ENCODE peak calls at places on chromosome 21, in nine cellular contexts. X, W, A, G, F, H, O, L and U are unnamed samples.

GRCh38 chr21:36132691-36133090 is 2.2 kb upstream of the CBR3 start:
- DNase-seq in X (no peak), W (no peak), A (no peak), G (no peak), F (no peak), H (no peak), O (no peak), L (no peak), U (no peak)

GRCh38 chr21:27582946-27583270 is 616.0 kb upstream of the ADAMTS5 start:
- DNase-seq in X (no peak), W (no peak), A (no peak), G (no peak), F (no peak), H (no peak), O (no peak), L (no peak), U (no peak)

GRCh38 chr21:35559881-35560280 is 500.4 kb downstream of the SETD4 start:
- DNase-seq in X (no peak), W (no peak), A (no peak), G (no peak), F (no peak), H (no peak), O (no peak), L (no peak), U (no peak)

GRCh38 chr21:35850029-35850428 is 210.3 kb downstream of the SETD4 start:
- DNase-seq in X (peak; percentile 27), W (no peak), A (no peak), G (no peak), F (no peak), H (no peak), O (no peak), L (no peak), U (no peak)

GRCh38 chr21:15682977-15683376 is 46.8 kb upstream of the USP25 start:
- DNase-seq in X (no peak), W (no peak), A (no peak), G (no peak), F (no peak), H (no peak), O (no peak), L (no peak), U (no peak)

GRCh38 chr21:38303300-38303699 is 46.5 kb downstream of the KCNJ15 start:
- DNase-seq in X (no peak), W (no peak), A (no peak), G (peak; percentile 49), F (no peak), H (peak; percentile 69), O (peak; percentile 35), L (no peak), U (no peak)

GRCh38 chr21:43274022-43274945 is 105.5 kb downstream of the CRYAA start:
- DNase-seq in X (no peak), W (no peak), A (no peak), G (peak; percentile 64), F (no peak), H (no peak), O (no peak), L (no peak), U (no peak)

GRCh38 chr21:39392981-39393380 is 44.1 kb upstream of the HMGN1 start:
- DNase-seq in X (no peak), W (no peak), A (no peak), G (no peak), F (no peak), H (no peak), O (no peak), L (no peak), U (no peak)

GRCh38 chr21:15468368-15468767 is 261.4 kb upstream of the USP25 start:
- DNase-seq in X (no peak), W (no peak), A (no peak), G (no peak), F (no peak), H (no peak), O (no peak), L (no peak), U (no peak)

GRCh38 chr21:34510148-34511142 is 1.6 kb downstream of the KCNE1 start:
- DNase-seq in X (no peak), W (peak; percentile 79), A (no peak), G (peak; percentile 87), F (peak; percentile 88), H (peak; percentile 63), O (peak; percentile 54), L (peak; percentile 81), U (peak; percentile 56)

GRCh38 chr21:38291875-38292274 is 35.1 kb downstream of the KCNJ15 start:
- DNase-seq in X (no peak), W (no peak), A (no peak), G (no peak), F (no peak), H (no peak), O (no peak), L (no peak), U (no peak)

GRCh38 chr21:15149825-15150224 is 85.0 kb upstream of the NRIP1 start:
- DNase-seq in X (no peak), W (no peak), A (no peak), G (no peak), F (no peak), H (no peak), O (no peak), L (no peak), U (no peak)

GRCh38 chr21:40902299-40902698 is 55.3 kb upstream of the DSCAM start:
- DNase-seq in X (no peak), W (peak; percentile 52), A (no peak), G (no peak), F (no peak), H (no peak), O (no peak), L (peak; percentile 15), U (no peak)

GRCh38 chr21:42937960-42938580 is 12.6 kb upstream of the ERVH48-1 start:
- DNase-seq in X (no peak), W (no peak), A (no peak), G (no peak), F (no peak), H (no peak), O (no peak), L (no peak), U (no peak)

GRCh38 chr21:15293251-15293650 is 228.5 kb upstream of the NRIP1 start:
- DNase-seq in X (peak; percentile 74), W (no peak), A (no peak), G (peak; percentile 71), F (no peak), H (no peak), O (no peak), L (no peak), U (no peak)

GRCh38 chr21:40512590-40512989 is 334.4 kb downstream of the DSCAM start:
- DNase-seq in X (no peak), W (no peak), A (no peak), G (no peak), F (no peak), H (no peak), O (no peak), L (no peak), U (peak; percentile 27)

GRCh38 chr21:43034098-43034497 is 41.5 kb downstream of the CBS start:
- DNase-seq in X (no peak), W (no peak), A (no peak), G (no peak), F (no peak), H (no peak), O (no peak), L (no peak), U (no peak)

DNA sequence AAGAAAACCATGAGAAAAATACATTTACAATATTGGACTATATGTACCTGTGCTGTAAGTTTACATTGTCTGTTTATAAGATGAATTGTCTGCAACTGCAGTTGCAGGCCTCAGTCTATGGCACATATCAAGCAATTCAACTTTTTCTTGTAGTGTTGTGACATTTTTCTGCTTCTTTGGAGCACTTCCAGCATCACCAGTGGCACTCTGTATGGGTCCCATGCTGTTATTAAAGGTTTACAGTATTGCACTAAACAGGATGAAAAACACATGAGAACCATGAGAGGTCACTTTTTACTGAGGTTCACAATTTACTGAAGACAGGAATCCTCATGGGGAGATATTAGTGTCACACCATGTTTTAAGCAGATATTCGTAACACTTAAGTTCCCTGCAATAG is 118.6 kb downstream of the GRIK1 start:
- DNase-seq in X (no peak), W (no peak), A (no peak), G (no peak), F (no peak), H (no peak), O (no peak), L (no peak), U (no peak)
- TF ChIP-seq CTCF in X (no peak), W (no peak), A (no peak), G (no peak), F (no peak), H (no peak), O (no peak), L (no peak), U (no peak)

DNA sequence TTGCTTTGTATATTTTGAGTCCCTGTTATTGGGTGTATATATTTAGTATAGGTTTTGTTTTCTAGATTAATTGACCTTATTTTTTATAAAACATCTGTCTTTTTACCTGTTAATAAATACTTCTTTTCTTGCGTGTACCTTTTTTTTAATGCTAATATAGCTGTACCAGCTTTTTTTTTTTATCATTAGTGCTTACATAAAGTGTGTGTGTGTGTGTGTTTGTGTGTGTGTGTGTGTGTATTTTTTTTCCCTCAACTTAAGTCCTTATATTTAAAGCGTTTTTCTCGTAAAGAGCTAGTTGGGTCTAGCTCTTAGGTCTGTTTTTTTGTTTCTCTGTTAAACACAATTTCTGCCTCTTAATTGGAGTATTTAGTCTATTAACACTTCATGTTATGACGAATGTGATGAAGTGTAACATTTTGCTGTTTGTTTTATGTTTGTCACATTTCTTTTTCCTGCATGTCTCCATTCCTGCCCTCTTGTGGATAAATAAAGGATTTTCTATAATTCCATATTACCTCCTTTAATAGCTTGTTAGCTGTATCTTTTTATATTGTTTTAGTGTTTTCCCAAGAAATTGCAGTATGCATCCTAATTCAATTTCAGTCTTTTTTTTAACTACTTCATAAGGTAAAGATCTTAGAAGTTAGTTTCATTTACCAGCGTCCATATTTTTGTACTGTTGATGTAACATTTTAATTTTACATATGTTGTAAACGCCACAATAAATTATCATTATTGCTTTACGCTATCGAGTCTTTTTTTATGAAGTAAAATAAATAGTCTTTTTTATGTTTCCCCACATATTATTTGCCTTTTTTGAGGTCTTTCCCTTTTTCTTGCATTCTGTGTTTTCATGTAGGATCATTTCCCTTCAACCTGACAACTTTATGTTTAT is 4.3 kb downstream of the PRMT2 start:
- DNase-seq in X (no peak), W (no peak), A (no peak), G (no peak), F (no peak), H (no peak), O (no peak), L (no peak), U (no peak)
- TF ChIP-seq CTCF in X (peak; percentile 56), W (peak; percentile 7), A (peak; percentile 51), G (peak; percentile 46), F (peak; percentile 52), H (no peak), O (peak; percentile 13), L (no peak), U (peak; percentile 37)

DNA sequence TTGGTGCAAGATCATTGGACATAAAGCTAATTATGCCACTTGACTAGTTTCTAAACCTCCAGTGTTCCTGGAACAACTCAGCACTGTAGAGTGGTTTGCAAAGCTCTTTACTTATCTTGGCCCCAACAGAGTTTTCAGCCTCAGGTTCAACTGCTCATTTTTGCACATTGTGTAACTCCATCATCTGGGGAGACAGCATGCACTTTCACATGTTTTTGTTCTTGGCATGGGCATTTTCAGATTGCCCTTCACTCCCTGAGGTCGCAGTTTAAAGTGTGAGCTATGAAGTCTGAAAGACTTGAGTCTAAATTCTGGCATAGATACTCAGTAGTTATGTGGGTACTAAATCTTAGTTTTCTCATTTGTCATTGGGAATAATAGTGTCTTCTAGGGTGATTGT is 5.1 kb downstream of the USP16 start:
- DNase-seq in X (no peak), W (no peak), A (no peak), G (no peak), F (no peak), H (no peak), O (no peak), L (no peak), U (no peak)
- TF ChIP-seq CTCF in X (no peak), W (no peak), A (no peak), G (no peak), F (no peak), H (no peak), O (no peak), L (no peak), U (no peak)

GRCh38 chr21:31755027-31755426 is 23.1 kb upstream of the SCAF4 start:
- DNase-seq in X (no peak), W (no peak), A (no peak), G (no peak), F (no peak), H (no peak), O (no peak), L (no peak), U (no peak)
- TF ChIP-seq CTCF in X (no peak), W (no peak), A (no peak), G (no peak), F (no peak), H (no peak), O (no peak), L (no peak), U (no peak)